ENCODE peak calls at places on chromosomes 16 and 17, in six cellular contexts. Z is mucosa of descending colon, A is foreskin fibroblast, S is WERI-Rb-1, Q is SK-N-MC, P is keratinocyte. F is an unnamed sample.
A peak's percentile ranks its signal among the peaks of the same experiment; 100 is the strongest.

GRCh38 chr16:66606000-66606751 is 1.7 kb downstream of the CMTM3 start:
- DNase-seq in A (no peak), Q (no peak), S (peak; percentile 82), Z (no peak), P (no peak), F (peak; percentile 52)

GRCh38 chr17:64291268-64291851 is 28.3 kb upstream of the TEX2 start:
- DNase-seq in Z (no peak), Q (peak; percentile 1), A (peak; percentile 18), P (no peak), S (peak; percentile 24), F (no peak)

GRCh38 chr16:80932725-80933124 is 74.0 kb downstream of the CMC2 start:
- DNase-seq in A (peak; percentile 85), S (no peak), Q (no peak), Z (peak; percentile 58), P (no peak), F (peak; percentile 39)

GRCh38 chr17:57375040-57375769 is 118.9 kb downstream of the MSI2 start:
- DNase-seq in Z (no peak), A (no peak), P (no peak), Q (no peak), S (no peak), F (no peak)

GRCh38 chr16:31385680-31386079 is 7.5 kb upstream of the ITGAD start:
- DNase-seq in S (no peak), Q (no peak), A (no peak), Z (no peak), P (no peak), F (no peak)

GRCh38 chr17:29760279-29760721 is 137.6 kb upstream of the CORO6 start:
- DNase-seq in S (no peak), Z (no peak), P (no peak), A (peak; percentile 44), Q (no peak), F (peak; percentile 29)

GRCh38 chr17:58913971-58914769 is 158.5 kb downstream of the PPM1E start:
- DNase-seq in A (peak; percentile 36), S (no peak), P (no peak), Q (no peak), Z (no peak), F (no peak)

GRCh38 chr17:14409292-14409691 is 108.4 kb downstream of the HS3ST3B1 start:
- DNase-seq in Q (no peak), P (no peak), S (no peak), A (no peak), Z (no peak), F (no peak)

GRCh38 chr17:1710807-1711553 is 803 bp upstream of the TLCD2 start:
- DNase-seq in S (no peak), Z (no peak), A (peak; percentile 39), P (no peak), Q (no peak), F (peak; percentile 81)
- H3K4me3 ChIP-seq in S (no peak overlapping the region), Z (no peak overlapping the region), A (peak overlapping the region; percentile 58), P (peak overlapping the region; percentile 57), Q (peak overlapping the region; percentile 90), F (peak overlapping the region; percentile 70)

DNA sequence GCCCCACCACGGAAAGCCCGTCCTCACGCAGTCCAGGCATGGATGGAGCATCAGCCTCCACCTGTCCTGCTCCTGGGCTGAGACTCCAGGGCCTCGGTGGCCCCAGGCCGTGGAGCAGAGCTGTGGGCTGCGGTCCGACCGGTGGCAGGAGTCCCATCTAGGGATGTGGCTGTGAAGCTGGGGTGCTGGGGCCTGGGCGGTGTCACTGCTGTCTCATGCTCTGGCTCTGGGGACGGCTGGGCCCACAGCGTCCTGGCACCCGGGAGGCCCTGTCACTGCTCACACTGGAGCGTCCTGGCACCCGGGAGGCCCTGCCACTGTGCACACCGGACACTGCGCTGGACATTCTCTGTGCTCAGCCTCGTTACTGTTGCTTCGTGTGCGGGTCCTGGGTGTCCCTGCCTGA is 8.4 kb downstream of the BAIAP2 start:
- DNase-seq in Z (no peak), S (no peak), A (no peak), Q (no peak), P (no peak), F (no peak)
- H3K4me3 ChIP-seq in Z (no peak overlapping the region), S (no peak overlapping the region), A (no peak overlapping the region), Q (peak overlapping the region; percentile 26), P (peak overlapping the region; percentile 49), F (no peak overlapping the region)

GRCh38 chr17:16419074-16419928 is 3.9 kb downstream of the TRPV2 start:
- DNase-seq in Z (no peak), A (peak; percentile 92), Q (no peak), S (no peak), P (peak; percentile 48), F (peak; percentile 29)
- H3K4me3 ChIP-seq in Z (no peak overlapping the region), A (peak overlapping the region; percentile 1), Q (no peak overlapping the region), S (no peak overlapping the region), P (no peak overlapping the region), F (no peak overlapping the region)

DNA sequence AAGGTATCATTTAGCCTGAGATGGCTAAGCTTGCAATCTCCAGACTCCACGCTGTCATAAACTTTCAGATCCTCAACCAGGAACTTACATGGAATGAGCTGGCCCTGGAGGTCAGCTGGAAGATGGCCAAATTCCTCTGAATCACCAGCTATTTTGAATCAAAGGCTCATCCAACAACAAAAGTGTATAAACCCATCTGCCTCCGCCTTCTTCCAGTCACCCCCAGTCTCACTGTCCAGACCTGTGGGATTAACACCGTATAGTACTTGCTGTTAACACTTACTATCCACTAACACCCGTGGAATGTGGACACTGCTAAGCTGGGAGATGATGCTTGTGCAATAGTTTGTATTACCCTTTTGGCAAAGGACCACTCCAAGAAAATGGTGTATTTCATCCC is 1.9 kb upstream of the LCMT1 start:
- DNase-seq in A (peak; percentile 98), Q (no peak), Z (peak; percentile 56), P (peak; percentile 82), S (no peak), F (no peak)
- H3K4me3 ChIP-seq in A (no peak overlapping the region), Q (no peak overlapping the region), Z (no peak overlapping the region), P (no peak overlapping the region), S (no peak overlapping the region), F (no peak overlapping the region)

DNA sequence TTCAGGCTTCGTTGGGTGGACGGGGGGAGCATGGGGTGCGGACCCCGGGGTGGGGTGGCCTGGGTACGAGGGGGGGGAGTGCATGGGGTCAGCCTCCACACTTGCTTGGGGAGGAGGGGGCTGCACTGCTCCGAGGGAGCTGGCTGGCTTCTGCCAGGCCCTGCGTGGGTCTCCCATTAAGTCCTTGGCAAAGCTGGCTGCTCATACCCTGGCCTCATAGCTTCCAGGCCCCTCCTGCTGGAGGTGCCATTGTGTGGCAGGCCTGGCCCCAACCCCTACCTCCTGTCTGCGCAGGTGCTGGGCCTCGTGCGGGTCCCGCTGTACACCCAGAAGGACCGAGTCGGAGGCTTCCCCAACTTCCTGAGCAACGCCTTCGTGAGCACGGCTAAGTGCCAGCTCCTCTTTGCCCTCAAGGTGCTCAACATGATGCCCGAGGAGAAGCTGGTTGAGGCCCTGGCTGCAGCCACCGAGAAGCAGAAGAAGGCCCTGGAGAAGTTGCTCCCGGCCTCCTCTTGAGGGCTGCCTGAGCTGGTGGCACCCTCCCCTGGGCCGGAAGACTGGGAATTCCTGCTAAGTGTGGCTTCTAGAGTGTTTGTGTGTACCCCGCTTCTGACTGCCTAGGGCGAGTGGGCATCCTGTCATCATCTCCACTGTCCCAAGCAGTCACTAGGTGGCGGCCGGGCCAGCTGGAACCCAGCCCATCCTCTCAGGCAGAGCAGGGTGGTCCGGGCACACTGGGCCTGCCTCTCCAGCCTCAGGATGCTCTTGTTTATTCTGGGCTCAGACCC is 1.5 kb downstream of the NUDT16L1 start:
- DNase-seq in P (no peak), S (no peak), Q (no peak), A (peak; percentile 66), Z (peak; percentile 62), F (peak; percentile 83)
- H3K4me3 ChIP-seq in P (peak overlapping the region; percentile 81), S (peak overlapping the region; percentile 82), Q (peak overlapping the region; percentile 94), A (peak overlapping the region; percentile 77), Z (no peak overlapping the region), F (peak overlapping the region; percentile 94)

GRCh38 chr17:8003594-8004181 is 1.3 kb downstream of the GUCY2D start:
- DNase-seq in A (no peak), P (no peak), Q (no peak), S (no peak), Z (no peak), F (peak; percentile 83)
- H3K4me3 ChIP-seq in A (no peak overlapping the region), P (no peak overlapping the region), Q (no peak overlapping the region), S (no peak overlapping the region), Z (no peak overlapping the region), F (no peak overlapping the region)

DNA sequence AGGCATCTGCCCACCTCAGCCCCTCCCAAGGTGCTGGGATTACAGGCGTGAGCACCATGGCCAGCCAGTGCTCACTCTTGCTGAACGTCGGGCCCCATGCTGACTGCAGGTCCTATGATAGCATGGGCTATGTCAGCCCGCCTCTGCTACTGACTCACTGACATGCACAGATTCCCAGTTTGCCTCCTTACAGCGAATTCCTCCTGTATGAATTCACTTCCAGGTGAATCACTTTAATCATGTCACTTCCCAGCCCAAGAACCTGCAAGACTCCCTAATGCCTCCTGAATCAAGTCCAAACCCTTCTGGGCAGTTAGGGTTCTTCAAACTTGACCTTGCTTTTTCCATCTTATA is 16.1 kb upstream of the UBTF start:
- DNase-seq in A (peak; percentile 34), Q (no peak), Z (no peak), S (no peak), P (peak; percentile 79), F (no peak)
- H3K4me3 ChIP-seq in A (no peak overlapping the region), Q (no peak overlapping the region), Z (no peak overlapping the region), S (no peak overlapping the region), P (no peak overlapping the region), F (no peak overlapping the region)

GRCh38 chr16:27230562-27230991 is 27.3 kb downstream of the KDM8 start:
- DNase-seq in A (no peak), P (no peak), Q (no peak), S (no peak), Z (peak; percentile 92), F (peak; percentile 68)
- H3K4me3 ChIP-seq in A (no peak overlapping the region), P (no peak overlapping the region), Q (no peak overlapping the region), S (no peak overlapping the region), Z (no peak overlapping the region), F (no peak overlapping the region)

GRCh38 chr17:7443499-7444485 is 1.1 kb upstream of the CHRNB1 start:
- DNase-seq in Z (no peak), S (no peak), A (peak; percentile 63), Q (no peak), P (no peak), F (no peak)
- H3K4me3 ChIP-seq in Z (no peak overlapping the region), S (no peak overlapping the region), A (no peak overlapping the region), Q (no peak overlapping the region), P (peak overlapping the region; percentile 2), F (no peak overlapping the region)

F was measured in H7.